ENCODE peak calls at places on chromosome 13, in four cellular contexts. V, F, E and T are unnamed samples. For H3K79me2, the result is how much of the 10 kb centered on the place peaks cover.

GRCh38 chr13:21137696-21138095 is 38.7 kb downstream of the SKA3 start:
- DNase-seq in V (peak), F (peak), E (peak), T (peak)

GRCh38 chr13:41654800-41655199 is 197.4 kb downstream of the RGCC start:
- DNase-seq in V (no peak), F (no peak), E (no peak), T (no peak)

GRCh38 chr13:91719033-91719432 is 320.6 kb downstream of the GPC5 start:
- DNase-seq in V (no peak), F (peak), E (peak), T (peak)

GRCh38 chr13:36666482-36667264 is 7.1 kb upstream of the SERTM1 start:
- DNase-seq in V (peak), F (no peak), E (no peak), T (no peak)

GRCh38 chr13:104057851-104058250 is 991.6 kb upstream of the SLC10A2 start:
- DNase-seq in V (no peak), F (peak), E (no peak), T (peak)

GRCh38 chr13:93767231-93767916 is 540.8 kb downstream of the GPC6 start:
- DNase-seq in V (no peak), F (no peak), E (no peak), T (no peak)

GRCh38 chr13:37382156-37382555 is 216.4 kb downstream of the POSTN start:
- DNase-seq in V (no peak), F (peak), E (no peak), T (no peak)

GRCh38 chr13:105979586-105979985 is 555.9 kb downstream of the EFNB2 start:
- DNase-seq in V (peak), F (no peak), E (no peak), T (peak)

GRCh38 chr13:95212962-95213850 is 88.0 kb downstream of the ABCC4 start:
- DNase-seq in V (no peak), F (no peak), E (no peak), T (peak)

DNA sequence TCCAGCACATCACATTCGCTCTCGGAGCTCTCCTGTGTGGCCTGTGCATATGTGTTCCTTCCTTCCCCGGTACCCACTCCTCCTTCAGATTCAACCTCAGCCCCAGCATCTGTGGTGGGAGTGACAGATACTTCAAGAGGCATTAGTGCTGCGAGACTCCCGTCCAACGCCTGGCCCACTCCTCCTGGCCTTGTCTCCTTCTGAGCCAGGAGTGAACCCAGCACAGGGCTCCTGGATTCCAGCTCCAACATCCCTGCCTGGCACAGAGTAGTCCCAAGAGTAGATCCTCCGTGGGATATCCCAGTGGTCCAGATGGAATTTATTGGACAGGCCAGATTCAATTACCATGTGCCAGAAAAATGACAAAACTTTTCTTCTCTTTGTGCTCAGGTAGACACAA is 55.9 kb downstream of the SACS start:
- DNase-seq in V (peak), F (no peak), E (no peak), T (no peak)
- H3K79me2 ChIP-seq in V (under half), F (under half), E (under half), T (under half)

GRCh38 chr13:113592571-113592970 is 8.0 kb downstream of the TFDP1 start:
- DNase-seq in V (no peak), F (no peak), E (peak), T (no peak)
- H3K79me2 ChIP-seq in V (half or more), F (half or more), E (half or more), T (half or more)

GRCh38 chr13:110312669-110313031 is 5.6 kb downstream of the COL4A2 start:
- DNase-seq in V (peak), F (peak), E (peak), T (peak)

GRCh38 chr13:110317093-110317492 is 10.0 kb downstream of the COL4A2 start:
- DNase-seq in V (no peak), F (no peak), E (no peak), T (no peak)

GRCh38 chr13:110316196-110316595 is 9.1 kb downstream of the COL4A2 start:
- DNase-seq in V (no peak), F (no peak), E (no peak), T (no peak)

GRCh38 chr13:110311721-110312668 is 4.9 kb downstream of the COL4A2 start:
- DNase-seq in V (no peak), F (no peak), E (no peak), T (no peak)

DNA sequence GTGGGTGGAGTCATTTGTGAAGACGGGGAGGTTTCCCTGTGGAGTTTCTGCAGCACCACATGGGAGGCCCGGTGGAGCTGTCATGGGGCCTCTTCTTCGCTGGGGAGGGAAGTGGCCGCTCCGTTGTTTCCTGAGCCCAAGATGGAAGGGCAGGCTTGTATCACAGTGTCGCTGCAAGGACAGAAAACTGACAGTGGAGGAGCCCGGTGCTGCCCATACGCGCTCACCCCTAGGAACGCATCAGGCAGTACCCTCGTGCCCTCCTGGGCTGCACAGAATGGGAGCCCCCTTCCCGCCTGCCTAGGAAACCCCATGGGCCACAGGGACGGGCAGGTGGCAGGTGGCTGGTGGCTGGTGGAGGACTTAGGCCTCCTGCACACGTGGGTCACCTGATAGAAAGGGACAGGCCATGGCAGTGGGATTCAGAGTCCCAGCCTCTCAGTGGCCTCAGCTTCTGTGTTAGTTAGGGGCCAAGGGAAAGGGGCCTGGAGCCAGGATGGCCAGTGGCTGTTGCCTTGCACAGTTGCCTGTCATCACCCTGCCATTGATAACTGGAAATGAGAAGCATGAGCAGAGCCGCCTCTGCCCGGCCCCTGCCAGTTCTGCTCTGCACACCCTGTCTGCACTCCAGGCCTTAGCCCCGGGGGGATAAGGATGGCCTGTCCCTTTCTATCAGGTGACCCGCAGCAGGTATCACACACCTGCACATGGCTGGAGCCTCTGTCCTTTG is 7.6 kb downstream of the COL4A2 start:
- DNase-seq in V (no peak), F (no peak), E (no peak), T (no peak)
- H3K79me2 ChIP-seq in V (half or more), F (half or more), E (half or more), T (under half)

GRCh38 chr13:77016888-77017623 is 9.9 kb downstream of the FBXL3 start:
- DNase-seq in V (no peak), F (no peak), E (no peak), T (no peak)
- H3K79me2 ChIP-seq in V (half or more), F (half or more), E (half or more), T (under half)

GRCh38 chr13:110320645-110321044 is 13.6 kb downstream of the COL4A2 start:
- DNase-seq in V (no peak), F (no peak), E (no peak), T (no peak)
- H3K79me2 ChIP-seq in V (half or more), F (half or more), E (half or more), T (under half)

GRCh38 chr13:27141746-27142145 is 29.9 kb downstream of the USP12 start:
- DNase-seq in V (no peak), F (no peak), E (no peak), T (no peak)
- H3K79me2 ChIP-seq in V (half or more), F (half or more), E (half or more), T (half or more)

DNA sequence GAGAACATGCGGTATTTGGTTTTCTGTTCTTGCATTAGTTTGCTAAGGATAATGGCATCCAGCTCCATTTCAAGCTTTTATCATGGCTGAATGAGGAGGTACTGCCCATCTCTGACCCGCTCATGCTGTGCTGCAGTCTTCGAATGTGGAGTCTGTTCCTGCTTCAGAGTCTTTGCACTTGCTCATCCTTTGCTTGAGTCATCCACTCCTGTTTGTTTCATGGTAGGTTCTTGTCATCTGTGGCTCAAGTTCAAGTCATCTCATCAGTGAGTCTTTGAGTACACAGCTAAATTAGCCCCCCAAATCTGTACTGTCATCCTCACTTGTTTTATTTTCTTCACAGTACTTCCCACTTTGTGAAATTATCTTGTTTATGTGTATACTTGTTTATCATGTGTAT is 5.4 kb downstream of the UCHL3 start:
- DNase-seq in V (no peak), F (no peak), E (peak), T (peak)
- H3K79me2 ChIP-seq in V (half or more), F (under half), E (half or more), T (half or more)

GRCh38 chr13:47603365-47603764 is 397.7 kb downstream of the SUCLA2 start:
- DNase-seq in V (no peak), F (peak), E (peak), T (no peak)
- H3K79me2 ChIP-seq in V (under half), F (under half), E (under half), T (under half)